ENCODE peak calls at places on chromosome 4, in nine cellular contexts. W is AG09319, Z is nephron progenitor cell, P is esophagus squamous epithelium, Q is spleen, L is GM10248, D is cardiac muscle cell, V is fibroblast of mammary gland, A is AG09309. J is an unnamed sample.

GRCh38 chr4:94605241-94605640 is 152.5 kb upstream of the BMPR1B start:
- DNase-seq in W (no peak), Z (no peak), P (no peak), Q (no peak), L (no peak), D (peak), V (no peak), A (no peak), J (no peak)

GRCh38 chr4:73704314-73705055 is 35.9 kb upstream of the CXCL8 start:
- DNase-seq in W (peak), Z (no peak), P (peak), Q (no peak), L (no peak), D (peak), V (peak), A (peak), J (peak)

GRCh38 chr4:113064244-113064643 is 14.8 kb downstream of the ANK2 start:
- DNase-seq in W (no peak), Z (no peak), P (no peak), Q (no peak), L (no peak), D (no peak), V (no peak), A (no peak), J (no peak)

GRCh38 chr4:186347743-186348142 is 81.8 kb downstream of the F11 start:
- DNase-seq in W (no peak), Z (peak), P (no peak), Q (no peak), L (no peak), D (no peak), V (no peak), A (no peak), J (no peak)

GRCh38 chr4:143728171-143728570 is 27.7 kb upstream of the FREM3 start:
- DNase-seq in W (no peak), Z (no peak), P (no peak), Q (no peak), L (no peak), D (peak), V (peak), A (no peak), J (peak)

GRCh38 chr4:29726938-29727337 is 993.2 kb upstream of the PCDH7 start:
- DNase-seq in W (no peak), Z (no peak), P (no peak), Q (no peak), L (no peak), D (no peak), V (no peak), A (no peak), J (no peak)

GRCh38 chr4:93710101-93710846 is 118.3 kb upstream of the ATOH1 start:
- DNase-seq in W (no peak), Z (peak), P (no peak), Q (no peak), L (no peak), D (no peak), V (no peak), A (no peak), J (no peak)

GRCh38 chr4:88352062-88352461 is 26.6 kb upstream of the HERC6 start:
- DNase-seq in W (peak), Z (no peak), P (no peak), Q (no peak), L (no peak), D (peak), V (peak), A (peak), J (peak)

GRCh38 chr4:143358923-143359694 is 22.4 kb downstream of the GAB1 start:
- DNase-seq in W (no peak), Z (no peak), P (no peak), Q (peak), L (peak), D (peak), V (peak), A (no peak), J (peak)

GRCh38 chr4:54658321-54659093 is 750 bp downstream of the KIT start:
- DNase-seq in W (no peak), Z (peak), P (no peak), Q (peak), L (peak), D (peak), V (peak), A (no peak), J (peak)

GRCh38 chr4:5693871-5694270 is 14.5 kb downstream of the EVC2 start:
- DNase-seq in W (no peak), Z (no peak), P (no peak), Q (no peak), L (no peak), D (no peak), V (no peak), A (no peak), J (peak)

GRCh38 chr4:38133711-38134480 is 173.7 kb downstream of the PTTG2 start:
- DNase-seq in W (no peak), Z (no peak), P (no peak), Q (no peak), L (no peak), D (no peak), V (no peak), A (no peak), J (no peak)

GRCh38 chr4:184544711-184545409 is 70.5 kb upstream of the IRF2 start:
- DNase-seq in W (no peak), Z (no peak), P (no peak), Q (no peak), L (no peak), D (no peak), V (peak), A (no peak), J (no peak)

GRCh38 chr4:57548856-57549255 is 438.7 kb upstream of the IGFBP7 start:
- DNase-seq in W (no peak), Z (no peak), P (no peak), Q (no peak), L (no peak), D (no peak), V (no peak), A (no peak), J (no peak)

GRCh38 chr4:130573742-130574141 is 1477.8 kb downstream of the C4orf33 start:
- DNase-seq in W (no peak), Z (no peak), P (no peak), Q (no peak), L (no peak), D (no peak), V (no peak), A (no peak), J (no peak)

GRCh38 chr4:55358668-55359067 is 12.6 kb downstream of the SRD5A3 start:
- DNase-seq in W (peak), Z (no peak), P (no peak), Q (no peak), L (peak), D (peak), V (peak), A (peak), J (peak)

GRCh38 chr4:53917719-53918118 is 146.7 kb downstream of the CHIC2 start:
- DNase-seq in W (no peak), Z (no peak), P (no peak), Q (no peak), L (no peak), D (no peak), V (peak), A (no peak), J (no peak)

DNA sequence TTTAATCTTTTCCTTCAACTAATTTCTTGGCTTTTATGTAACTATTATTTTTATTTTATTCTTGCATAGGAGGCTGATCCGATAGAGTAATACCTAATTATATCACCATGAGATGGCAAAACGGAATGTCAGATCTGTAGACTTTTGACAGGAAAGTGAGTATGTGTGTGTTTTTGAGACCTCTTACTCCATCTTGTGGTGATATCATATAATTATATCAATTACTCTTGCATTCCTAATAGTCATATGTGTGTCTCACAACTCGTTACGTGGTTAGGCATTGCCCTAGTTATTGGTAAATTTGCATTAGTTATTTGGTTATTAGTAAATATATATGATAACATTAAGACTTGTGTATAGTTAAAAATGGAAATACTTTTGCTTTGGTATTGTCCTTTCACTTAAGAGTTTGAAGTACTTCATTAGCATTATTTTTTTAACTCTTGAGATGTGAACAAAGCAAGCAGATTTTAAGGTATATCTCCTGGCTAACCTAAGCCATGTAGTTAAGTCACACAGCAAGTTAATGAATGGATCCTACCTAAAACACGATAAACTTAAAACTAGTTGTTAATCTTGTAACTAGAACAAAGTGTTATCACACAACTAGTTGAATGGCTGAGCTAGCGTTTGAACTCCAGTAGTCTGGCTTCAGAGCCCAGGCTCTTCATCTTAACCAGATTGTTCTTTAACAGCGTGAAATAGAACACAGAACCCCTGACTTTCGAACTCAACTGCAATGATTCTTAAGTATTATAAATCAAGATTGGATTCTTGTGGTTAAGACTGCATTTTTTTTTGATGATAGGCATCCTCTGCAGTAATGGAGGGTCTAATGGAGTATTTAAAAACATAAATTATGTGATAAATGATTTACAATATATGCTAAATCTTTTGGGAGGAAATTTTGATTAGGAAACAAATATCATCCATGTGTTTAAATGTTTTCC is 67.1 kb downstream of the PGRMC2 start:
- DNase-seq in W (no peak), Z (no peak), P (no peak), Q (no peak), L (peak), D (peak), V (peak), A (peak), J (peak)
- TF ChIP-seq CTCF in W (peak), Z (no peak), P (no peak), Q (no peak), L (peak), D (peak), V (peak), A (peak), J (peak)

DNA sequence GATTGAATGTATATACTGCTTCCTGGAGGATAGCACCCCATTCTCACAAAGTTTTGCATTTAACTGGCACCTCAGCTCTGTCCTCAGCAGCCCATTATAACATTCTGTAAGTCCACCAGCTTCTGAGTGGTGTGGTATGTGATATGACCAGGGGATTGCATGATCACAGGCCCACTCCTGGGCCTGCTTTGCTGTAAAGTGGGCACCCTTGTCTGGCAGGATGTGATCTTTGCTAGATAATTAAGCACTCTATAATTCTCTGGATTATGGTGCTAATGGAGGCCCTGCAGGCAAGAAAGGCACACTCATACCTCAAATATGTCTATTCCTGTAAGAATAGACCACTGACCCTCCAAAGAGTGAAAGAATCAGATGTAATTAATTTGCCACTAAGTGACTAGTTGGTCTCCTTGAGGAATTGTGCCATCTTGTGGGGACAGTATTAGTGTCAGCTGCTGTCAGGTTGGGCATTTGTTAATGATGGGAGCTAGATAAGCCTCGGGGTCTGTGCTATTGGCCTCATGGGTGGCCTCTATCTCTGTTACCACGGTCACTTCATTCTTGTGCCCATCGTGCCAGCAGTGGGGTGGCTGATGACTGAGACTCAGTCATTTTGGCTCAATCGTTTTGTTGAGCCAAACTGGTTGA is 2.2 kb upstream of the CFI start:
- DNase-seq in W (no peak), Z (no peak), P (no peak), Q (no peak), L (peak), D (peak), V (peak), A (peak), J (peak)
- TF ChIP-seq CTCF in W (peak), Z (peak), P (peak), Q (peak), L (peak), D (peak), V (peak), A (peak), J (peak)

GRCh38 chr4:89837385-89837995 is 529 bp upstream of the SNCA start:
- DNase-seq in W (no peak), Z (peak), P (no peak), Q (peak), L (peak), D (peak), V (peak), A (no peak), J (no peak)
- TF ChIP-seq CTCF in W (no peak), Z (peak), P (no peak), Q (no peak), L (no peak), D (peak), V (no peak), A (no peak), J (no peak)

DNA sequence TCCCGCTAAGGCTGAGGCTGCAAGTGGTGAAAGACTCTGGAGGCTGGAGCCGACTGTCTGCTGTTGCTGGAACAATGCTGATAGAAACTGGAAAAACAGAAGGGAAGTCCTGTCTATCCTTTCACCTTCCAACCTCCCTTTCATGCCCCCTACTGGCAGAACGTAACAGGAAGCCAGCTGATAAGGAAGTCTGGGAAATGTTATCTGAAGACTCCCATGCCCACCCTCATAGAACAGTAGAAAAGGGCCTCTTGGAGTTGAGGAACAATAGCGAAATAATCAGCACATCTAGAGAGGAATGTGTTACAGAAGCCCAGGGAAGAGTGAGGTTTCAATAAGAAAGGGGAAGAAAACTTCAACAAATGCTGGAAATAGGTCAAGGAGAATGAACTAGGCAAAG is 117.1 kb upstream of the DKK2 start:
- DNase-seq in W (no peak), Z (peak), P (no peak), Q (no peak), L (no peak), D (peak), V (peak), A (no peak), J (peak)
- TF ChIP-seq CTCF in W (peak), Z (no peak), P (no peak), Q (no peak), L (peak), D (peak), V (peak), A (peak), J (peak)

GRCh38 chr4:108493596-108493931 is 126.8 kb upstream of the RPL34 start:
- DNase-seq in W (no peak), Z (no peak), P (no peak), Q (no peak), L (no peak), D (no peak), V (no peak), A (no peak), J (no peak)

GRCh38 chr4:108498925-108499324 is 121.5 kb upstream of the RPL34 start:
- DNase-seq in W (no peak), Z (no peak), P (no peak), Q (no peak), L (no peak), D (no peak), V (no peak), A (no peak), J (no peak)

GRCh38 chr4:108492816-108493595 is 127.4 kb upstream of the RPL34 start:
- DNase-seq in W (no peak), Z (peak), P (no peak), Q (peak), L (no peak), D (peak), V (peak), A (no peak), J (no peak)
- TF ChIP-seq CTCF in W (peak), Z (peak), P (no peak), Q (no peak), L (no peak), D (peak), V (peak), A (peak), J (peak)

DNA sequence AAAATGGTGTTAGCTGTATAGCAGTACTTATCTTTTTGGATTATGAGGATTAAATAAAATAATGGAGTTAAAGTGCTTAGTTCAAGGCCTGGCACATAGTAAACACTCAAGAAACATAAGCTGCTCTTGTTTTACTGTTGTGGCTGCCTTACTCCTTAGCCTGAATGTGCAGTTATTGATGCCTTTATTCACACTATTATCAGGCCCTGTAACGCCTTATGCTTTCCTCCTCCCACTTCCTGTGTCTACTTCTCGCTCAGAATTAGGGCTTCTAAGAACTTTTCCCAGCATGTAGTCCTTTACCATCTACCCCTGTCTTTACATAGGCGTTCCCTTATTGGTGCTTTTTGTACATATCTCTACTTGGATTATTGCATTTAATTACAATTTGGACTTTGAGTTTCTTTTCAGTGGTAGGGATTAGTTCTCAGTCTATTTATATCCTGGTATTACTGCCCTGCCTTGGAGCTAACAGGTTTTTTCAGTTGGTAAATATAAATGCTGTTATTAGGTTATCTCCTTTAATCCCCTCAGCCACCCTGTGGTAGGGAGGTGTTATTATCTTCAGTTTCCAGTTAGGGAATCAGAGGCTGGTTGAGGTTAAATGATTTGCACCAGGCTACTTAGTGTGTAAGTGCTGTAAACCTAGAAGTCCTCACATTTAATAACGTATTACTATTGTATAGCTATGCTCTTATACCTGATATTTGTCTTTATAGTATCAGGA is 83.9 kb downstream of the RBPJ start:
- DNase-seq in W (no peak), Z (no peak), P (no peak), Q (no peak), L (no peak), D (no peak), V (no peak), A (no peak), J (no peak)
- TF ChIP-seq CTCF in W (no peak), Z (no peak), P (no peak), Q (no peak), L (no peak), D (no peak), V (peak), A (no peak), J (peak)

DNA sequence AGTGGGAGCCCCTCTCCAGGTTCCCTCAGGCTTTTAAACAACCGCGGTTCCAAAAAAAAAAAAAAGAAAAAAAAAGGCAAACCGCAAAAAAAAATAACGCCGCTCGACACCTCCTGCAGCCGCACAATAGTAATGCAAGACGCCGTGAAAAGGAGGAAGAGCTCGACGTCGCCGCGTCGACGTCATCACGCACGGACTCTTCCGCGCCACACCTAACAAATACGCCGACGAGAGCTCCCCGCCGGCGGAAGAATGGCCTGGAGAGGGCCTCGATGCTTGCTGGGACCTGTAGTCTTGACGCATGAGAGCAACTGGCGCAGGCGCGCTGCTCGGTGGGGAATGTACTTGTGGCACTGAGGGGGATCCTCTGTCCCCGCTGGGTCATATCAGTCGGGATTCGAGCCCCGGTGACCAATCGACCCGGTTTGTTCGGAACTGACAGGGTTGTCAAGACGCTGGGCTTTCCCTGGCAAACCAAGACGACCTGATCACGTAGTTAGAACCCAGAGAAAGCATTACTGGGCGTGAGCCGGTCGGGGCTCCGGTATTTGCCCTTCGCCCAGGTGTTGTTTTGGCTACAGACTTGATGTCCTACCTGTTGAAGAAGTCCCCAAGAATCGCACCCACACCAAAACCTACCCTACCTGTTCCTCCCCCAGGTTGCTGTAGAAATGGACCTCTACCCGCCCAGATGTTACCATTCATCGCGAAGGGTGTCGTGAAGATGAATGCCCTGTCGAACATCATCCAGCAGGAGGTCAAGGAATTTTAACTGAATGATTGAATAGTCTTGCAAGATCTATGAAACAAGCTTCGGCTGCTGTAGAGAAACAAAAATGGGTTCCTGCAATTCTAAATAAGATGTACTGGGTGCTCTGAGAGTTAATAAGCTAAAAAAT is at the start of gene CBR4:
- DNase-seq in W (peak), Z (peak), P (peak), Q (peak), L (peak), D (peak), V (peak), A (peak), J (peak)
- TF ChIP-seq CTCF in W (peak), Z (peak), P (peak), Q (peak), L (peak), D (peak), V (peak), A (peak), J (peak)

GRCh38 chr4:182307746-182308145 is 64.5 kb downstream of the TENM3 start:
- DNase-seq in W (peak), Z (no peak), P (no peak), Q (no peak), L (no peak), D (peak), V (peak), A (peak), J (peak)

GRCh38 chr4:182303847-182304246 is 60.6 kb downstream of the TENM3 start:
- DNase-seq in W (no peak), Z (no peak), P (no peak), Q (no peak), L (no peak), D (no peak), V (no peak), A (no peak), J (no peak)

GRCh38 chr4:182310316-182310715 is 67.1 kb downstream of the TENM3 start:
- DNase-seq in W (no peak), Z (no peak), P (no peak), Q (no peak), L (no peak), D (no peak), V (peak), A (no peak), J (peak)

GRCh38 chr4:182309877-182310276 is 66.7 kb downstream of the TENM3 start:
- DNase-seq in W (no peak), Z (no peak), P (no peak), Q (no peak), L (no peak), D (no peak), V (no peak), A (no peak), J (no peak)

GRCh38 chr4:182306792-182307507 is 63.7 kb downstream of the TENM3 start:
- DNase-seq in W (no peak), Z (no peak), P (no peak), Q (no peak), L (no peak), D (no peak), V (peak), A (peak), J (peak)
- TF ChIP-seq CTCF in W (peak), Z (no peak), P (no peak), Q (no peak), L (no peak), D (peak), V (peak), A (peak), J (peak)

GRCh38 chr4:689498-690122 is 659 bp upstream of the SLC49A3 start:
- DNase-seq in W (no peak), Z (no peak), P (no peak), Q (no peak), L (no peak), D (no peak), V (no peak), A (no peak), J (no peak)
- TF ChIP-seq CTCF in W (no peak), Z (no peak), P (no peak), Q (no peak), L (no peak), D (no peak), V (no peak), A (no peak), J (no peak)

J was measured in HFFc6.